ENCODE peak calls at places on chromosomes 7 and 10, in nine cellular contexts. O is right lobe of liver, L is lung, M is breast epithelium, K is SJSA1, C is iPS DF 6.9, F is upper lobe of right lung, N is right cardiac atrium, U is heart left ventricle. S is an unnamed sample. For H3K4me1, the result is how much of the 10 kb centered on the place peaks cover.

GRCh38 chr7:155962968-155963300 is 150.7 kb upstream of the SHH start:
- DNase-seq in O (no peak), L (no peak), M (no peak), K (no peak), C (no peak), F (no peak), N (no peak), U (no peak), S (no peak)

GRCh38 chr7:36985866-36986402 is 261.6 kb upstream of the AOAH start:
- DNase-seq in O (no peak), L (no peak), M (no peak), K (no peak), C (no peak), F (no peak), N (no peak), U (no peak), S (no peak)

GRCh38 chr10:26860026-26860541 is 674 bp downstream of the ABI1 start:
- DNase-seq in O (peak), L (peak), M (peak), K (peak), C (no peak), F (peak), N (peak), U (peak), S (peak)

GRCh38 chr10:89744021-89744420 is 42.6 kb downstream of the KIF20B start:
- DNase-seq in O (no peak), L (no peak), M (no peak), K (no peak), C (no peak), F (no peak), N (no peak), U (no peak), S (no peak)

GRCh38 chr10:71545001-71545400 is 148.3 kb downstream of the CDH23 start:
- DNase-seq in O (no peak), L (no peak), M (no peak), K (no peak), C (no peak), F (no peak), N (peak), U (no peak), S (no peak)

GRCh38 chr10:68973975-68974374 is 14.6 kb upstream of the KIFBP start:
- DNase-seq in O (no peak), L (no peak), M (no peak), K (no peak), C (no peak), F (no peak), N (no peak), U (no peak), S (no peak)

GRCh38 chr7:143172354-143172753 is 10.9 kb upstream of the TAS2R39 start:
- DNase-seq in O (peak), L (peak), M (peak), K (peak), C (no peak), F (peak), N (no peak), U (no peak), S (no peak)

GRCh38 chr10:51915031-51915542 is 215.7 kb upstream of the CSTF2T start:
- DNase-seq in O (no peak), L (no peak), M (no peak), K (no peak), C (no peak), F (no peak), N (no peak), U (no peak), S (no peak)

GRCh38 chr7:120170384-120170783 is 102.6 kb upstream of the KCND2 start:
- DNase-seq in O (no peak), L (no peak), M (no peak), K (no peak), C (no peak), F (no peak), N (no peak), U (no peak), S (no peak)

GRCh38 chr10:73871915-73872710 is 2.2 kb downstream of the CAMK2G start:
- DNase-seq in O (no peak), L (peak), M (no peak), K (no peak), C (no peak), F (no peak), N (peak), U (no peak), S (no peak)

GRCh38 chr10:58305821-58306220 is 29.0 kb upstream of the UBE2D1 start:
- DNase-seq in O (no peak), L (no peak), M (no peak), K (no peak), C (no peak), F (no peak), N (no peak), U (no peak), S (no peak)

GRCh38 chr7:155470186-155470487 is 12.2 kb downstream of the EN2 start:
- DNase-seq in O (no peak), L (no peak), M (no peak), K (no peak), C (no peak), F (no peak), N (no peak), U (no peak), S (no peak)

GRCh38 chr7:46908770-46909169 is 673.1 kb downstream of the TNS3 start:
- DNase-seq in O (no peak), L (no peak), M (no peak), K (peak), C (no peak), F (no peak), N (no peak), U (no peak), S (no peak)

GRCh38 chr7:53541467-53541866 is 506.0 kb downstream of the POM121L12 start:
- DNase-seq in O (no peak), L (no peak), M (no peak), K (no peak), C (no peak), F (no peak), N (no peak), U (no peak), S (no peak)

GRCh38 chr7:22411977-22412693 is 55.2 kb upstream of the RAPGEF5 start:
- DNase-seq in O (no peak), L (no peak), M (no peak), K (no peak), C (no peak), F (no peak), N (no peak), U (no peak), S (peak)

GRCh38 chr7:16051561-16052280 is 365.2 kb upstream of the MEOX2 start:
- DNase-seq in O (no peak), L (no peak), M (no peak), K (no peak), C (no peak), F (no peak), N (peak), U (peak), S (no peak)

GRCh38 chr7:68828575-68828974 is 769.7 kb upstream of the AUTS2 start:
- DNase-seq in O (no peak), L (no peak), M (no peak), K (no peak), C (no peak), F (no peak), N (no peak), U (no peak), S (no peak)

GRCh38 chr10:33781666-33782395 is 447.4 kb upstream of the NRP1 start:
- DNase-seq in O (no peak), L (no peak), M (no peak), K (no peak), C (no peak), F (no peak), N (no peak), U (no peak), S (no peak)

GRCh38 chr10:102424916-102425315 is 4.3 kb downstream of the FBXL15 start:
- DNase-seq in O (no peak), L (no peak), M (no peak), K (no peak), C (no peak), F (no peak), N (no peak), U (no peak), S (no peak)

GRCh38 chr7:40647719-40648118 is 512.9 kb downstream of the SUGCT start:
- DNase-seq in O (no peak), L (no peak), M (no peak), K (no peak), C (no peak), F (no peak), N (no peak), U (no peak), S (no peak)

GRCh38 chr7:69849268-69849667 is 251.0 kb downstream of the AUTS2 start:
- DNase-seq in O (no peak), L (no peak), M (no peak), K (no peak), C (no peak), F (no peak), N (no peak), U (no peak), S (no peak)

GRCh38 chr10:21813944-21814343 is 189.6 kb downstream of the DNAJC1 start:
- DNase-seq in O (no peak), L (no peak), M (no peak), K (no peak), C (no peak), F (no peak), N (no peak), U (no peak), S (no peak)

GRCh38 chr7:68103319-68103718 is 1106.7 kb downstream of the TYW1 start:
- DNase-seq in O (no peak), L (no peak), M (no peak), K (no peak), C (no peak), F (no peak), N (no peak), U (no peak), S (no peak)

GRCh38 chr7:108072739-108073138 is 57.4 kb downstream of the LAMB4 start:
- DNase-seq in O (no peak), L (no peak), M (no peak), K (no peak), C (no peak), F (no peak), N (no peak), U (no peak), S (no peak)

GRCh38 chr10:1408656-1409358 is 328.5 kb downstream of the ADARB2 start:
- DNase-seq in O (no peak), L (peak), M (no peak), K (no peak), C (no peak), F (no peak), N (no peak), U (no peak), S (no peak)

DNA sequence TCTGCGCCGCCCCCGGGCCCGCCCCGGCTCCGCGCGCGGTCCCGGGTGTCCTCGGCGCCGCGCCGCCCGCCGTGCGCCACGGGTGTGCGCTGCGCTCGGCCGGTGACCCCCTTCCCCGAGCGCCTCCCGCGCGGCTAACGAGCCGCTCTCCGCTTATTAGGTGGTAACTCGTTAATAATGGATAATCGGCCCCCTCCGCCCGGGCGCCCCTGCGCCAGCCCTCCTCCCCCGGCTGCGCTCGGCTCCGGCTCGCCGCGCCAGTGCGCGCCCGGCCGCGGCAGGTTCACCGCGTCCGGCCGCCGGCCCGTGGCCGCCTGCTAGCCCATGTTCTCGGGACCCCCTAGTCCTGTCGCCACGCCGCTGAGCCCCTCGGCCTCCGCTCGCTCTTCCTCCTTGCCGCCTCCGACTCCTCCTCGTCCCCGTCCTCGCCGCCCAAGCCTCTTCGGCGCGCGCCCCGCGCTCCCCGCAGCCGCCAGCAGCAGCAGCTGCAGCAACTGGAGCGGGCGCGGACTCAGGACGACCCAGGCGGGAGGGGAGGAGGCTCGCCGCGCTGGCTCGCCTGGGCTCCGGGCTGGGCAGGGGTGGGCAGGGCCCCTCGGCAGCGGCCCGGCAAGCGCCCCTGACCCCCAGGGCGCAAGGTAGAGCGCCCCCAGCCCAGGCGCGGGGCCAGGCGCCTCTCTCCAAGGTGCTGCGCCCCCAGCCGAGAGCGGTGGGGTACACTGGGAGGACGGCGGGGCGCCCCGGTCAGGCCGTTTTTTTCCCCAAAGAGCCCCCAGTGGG is 568 bp upstream of the KCNMA1 start:
- DNase-seq in O (peak), L (no peak), M (no peak), K (peak), C (no peak), F (peak), N (peak), U (no peak), S (no peak)
- H3K4me1 ChIP-seq in O (under half), L (under half), M (under half), K (under half), C (under half), F (under half), N (under half), U (under half), S (under half)

GRCh38 chr10:93072713-93073538 is 767 bp upstream of the CYP26A1 start:
- DNase-seq in O (no peak), L (no peak), M (peak), K (no peak), C (no peak), F (no peak), N (no peak), U (no peak), S (no peak)
- H3K4me1 ChIP-seq in O (half or more), L (under half), M (under half), K (half or more), C (under half), F (under half), N (under half), U (under half), S (under half)

GRCh38 chr7:117605712-117606111 is 125.9 kb downstream of the CFTR start:
- DNase-seq in O (no peak), L (no peak), M (no peak), K (no peak), C (no peak), F (no peak), N (no peak), U (no peak), S (no peak)

GRCh38 chr7:117612637-117613036 is 132.8 kb downstream of the CFTR start:
- DNase-seq in O (no peak), L (no peak), M (no peak), K (no peak), C (no peak), F (no peak), N (no peak), U (no peak), S (no peak)

GRCh38 chr7:117606132-117606531 is 126.3 kb downstream of the CFTR start:
- DNase-seq in O (no peak), L (no peak), M (no peak), K (no peak), C (no peak), F (no peak), N (no peak), U (no peak), S (no peak)

DNA sequence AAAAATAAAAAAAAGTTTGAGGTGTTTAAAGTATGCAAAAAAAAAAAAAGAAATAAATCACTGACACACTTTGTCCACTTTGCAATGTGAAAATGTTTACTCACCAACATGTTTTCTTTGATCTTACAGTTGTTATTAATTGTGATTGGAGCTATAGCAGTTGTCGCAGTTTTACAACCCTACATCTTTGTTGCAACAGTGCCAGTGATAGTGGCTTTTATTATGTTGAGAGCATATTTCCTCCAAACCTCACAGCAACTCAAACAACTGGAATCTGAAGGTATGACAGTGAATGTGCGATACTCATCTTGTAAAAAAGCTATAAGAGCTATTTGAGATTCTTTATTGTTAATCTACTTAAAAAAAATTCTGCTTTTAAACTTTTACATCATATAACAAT is 130.6 kb downstream of the CFTR start:
- DNase-seq in O (no peak), L (no peak), M (no peak), K (no peak), C (no peak), F (no peak), N (no peak), U (no peak), S (no peak)
- H3K4me1 ChIP-seq in O (under half), L (under half), M (under half), K (under half), C (under half), F (under half), N (under half), U (under half), S (under half)

GRCh38 chr7:738723-739454 is 11.8 kb upstream of the PRKAR1B start:
- DNase-seq in O (no peak), L (no peak), M (no peak), K (no peak), C (no peak), F (peak), N (peak), U (no peak), S (no peak)
- H3K4me1 ChIP-seq in O (under half), L (under half), M (under half), K (under half), C (under half), F (under half), N (under half), U (under half), S (under half)

S was measured in HAP-1.